ENCODE peak calls at places on chromosomes 13 and 19, in five cellular contexts. S is GM23338; W is CD8-positive, alpha-beta memory T cell; N is thoracic aorta; X is psoas muscle. G is an unnamed sample. For H3K36me3 and H3K27me3, the result is how much of the 10 kb centered on the place peaks cover.

GRCh38 chr13:80871481-80871880 is 530.6 kb upstream of the SPRY2 start:
- DNase-seq in S (no peak), W (no peak), N (no peak), X (no peak), G (no peak)

GRCh38 chr13:42574011-42574410 is at the start of gene TNFSF11:
- DNase-seq in S (peak), W (no peak), N (no peak), X (no peak), G (peak)

GRCh38 chr13:75432045-75432444 is 49.9 kb downstream of the TBC1D4 start:
- DNase-seq in S (peak), W (no peak), N (no peak), X (no peak), G (no peak)

GRCh38 chr13:26965976-26966375 is 205.4 kb upstream of the GPR12 start:
- DNase-seq in S (no peak), W (no peak), N (no peak), X (peak), G (no peak)

GRCh38 chr19:31586282-31586681 is 237.0 kb upstream of the TSHZ3 start:
- DNase-seq in S (no peak), W (no peak), N (no peak), X (no peak), G (no peak)

GRCh38 chr13:45046445-45046844 is 57.1 kb downstream of the GPALPP1 start:
- DNase-seq in S (peak), W (no peak), N (no peak), X (no peak), G (no peak)

GRCh38 chr13:77397636-77398035 is 70.7 kb upstream of the MYCBP2 start:
- DNase-seq in S (no peak), W (no peak), N (no peak), X (no peak), G (no peak)

GRCh38 chr19:48842744-48843162 is 6.5 kb upstream of the HSD17B14 start:
- DNase-seq in S (peak), W (peak), N (no peak), X (no peak), G (peak)

GRCh38 chr19:3367572-3368440 is 1.4 kb downstream of the NFIC start:
- DNase-seq in S (no peak), W (no peak), N (no peak), X (peak), G (peak)

GRCh38 chr19:14494910-14495677 is 833 bp downstream of the GIPC1 start:
- DNase-seq in S (no peak), W (no peak), N (no peak), X (no peak), G (peak)

GRCh38 chr13:48094404-48094780 is 512 bp downstream of the MED4 start:
- DNase-seq in S (peak), W (no peak), N (no peak), X (no peak), G (no peak)

GRCh38 chr13:53010374-53011105 is 18.1 kb upstream of the OLFM4 start:
- DNase-seq in S (no peak), W (no peak), N (no peak), X (no peak), G (no peak)

GRCh38 chr19:50792852-50793250 is 2.6 kb downstream of the ACP4 start:
- DNase-seq in S (no peak), W (no peak), N (no peak), X (no peak), G (no peak)

GRCh38 chr19:48644839-48645651 is 942 bp downstream of the CA11 start:
- DNase-seq in S (peak), W (peak), N (no peak), X (peak), G (peak)

GRCh38 chr13:45333973-45334922 is 6.7 kb downstream of the TPT1 start:
- DNase-seq in S (peak), W (peak), N (no peak), X (no peak), G (no peak)

GRCh38 chr13:73334459-73334858 is 275.7 kb downstream of the KLF5 start:
- DNase-seq in S (no peak), W (no peak), N (no peak), X (no peak), G (no peak)

GRCh38 chr13:59745395-59745788 is 418.3 kb downstream of the DIAPH3 start:
- DNase-seq in S (no peak), W (no peak), N (no peak), X (no peak), G (no peak)

GRCh38 chr19:945401-946252 is 19.8 kb downstream of the ARID3A start:
- DNase-seq in S (no peak), W (no peak), N (no peak), X (no peak), G (no peak)

GRCh38 chr19:15268192-15268927 is 36.1 kb upstream of the EPHX3 start:
- DNase-seq in S (no peak), W (no peak), N (no peak), X (no peak), G (no peak)

GRCh38 chr13:95199896-95200295 is 101.4 kb downstream of the ABCC4 start:
- DNase-seq in S (no peak), W (no peak), N (no peak), X (no peak), G (no peak)

GRCh38 chr19:15575406-15575805 is 39.6 kb upstream of the CYP4F8 start:
- DNase-seq in S (no peak), W (no peak), N (no peak), X (no peak), G (no peak)

GRCh38 chr19:6060600-6061391 is 49.5 kb downstream of the RFX2 start:
- DNase-seq in S (no peak), W (no peak), N (no peak), X (peak), G (peak)

GRCh38 chr13:99218545-99218944 is 17.9 kb downstream of the UBAC2 start:
- DNase-seq in S (no peak), W (no peak), N (no peak), X (peak), G (no peak)

GRCh38 chr19:8396563-8397203 is 6.5 kb downstream of the RAB11B start:
- DNase-seq in S (peak), W (peak), N (no peak), X (peak), G (peak)

GRCh38 chr19:3020321-3020960 is 8.6 kb downstream of the TLE2 start:
- DNase-seq in S (no peak), W (no peak), N (no peak), X (no peak), G (no peak)

GRCh38 chr13:75458696-75459422 is 23.1 kb downstream of the TBC1D4 start:
- DNase-seq in S (peak), W (no peak), N (no peak), X (peak), G (peak)

GRCh38 chr19:35555301-35556005 is 8.0 kb downstream of the ATP4A start:
- DNase-seq in S (peak), W (no peak), N (no peak), X (no peak), G (peak)

GRCh38 chr19:10617409-10618121 is 7.8 kb upstream of the SLC44A2 start:
- DNase-seq in S (no peak), W (no peak), N (no peak), X (no peak), G (no peak)
- H3K4me3 ChIP-seq in S (no peak), W (no peak), N (peak), X (no peak), G (no peak)

DNA sequence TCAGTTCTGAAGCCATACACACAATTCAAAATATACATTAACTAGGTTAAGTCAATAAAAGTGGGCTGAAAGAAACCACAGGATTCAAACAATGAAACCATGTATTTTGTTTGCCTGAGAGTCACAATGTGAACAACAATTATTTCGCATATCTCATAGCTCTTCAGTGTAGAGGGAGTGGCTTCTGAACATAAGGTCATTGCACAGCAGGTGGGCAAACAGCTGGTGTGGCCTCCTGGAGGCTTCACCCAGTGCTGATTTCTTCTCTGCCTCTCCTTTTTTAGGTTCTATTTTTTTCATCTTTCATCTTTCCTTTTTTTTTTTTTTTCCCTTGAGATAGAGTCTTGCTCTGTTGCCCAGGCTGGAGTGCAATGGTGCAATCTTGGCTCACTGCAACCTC is 40.4 kb upstream of the ZNF254 start:
- DNase-seq in S (no peak), W (no peak), N (no peak), X (no peak), G (no peak)
- H3K36me3 ChIP-seq in S (half or more), W (under half), N (under half), X (under half), G (under half)

DNA sequence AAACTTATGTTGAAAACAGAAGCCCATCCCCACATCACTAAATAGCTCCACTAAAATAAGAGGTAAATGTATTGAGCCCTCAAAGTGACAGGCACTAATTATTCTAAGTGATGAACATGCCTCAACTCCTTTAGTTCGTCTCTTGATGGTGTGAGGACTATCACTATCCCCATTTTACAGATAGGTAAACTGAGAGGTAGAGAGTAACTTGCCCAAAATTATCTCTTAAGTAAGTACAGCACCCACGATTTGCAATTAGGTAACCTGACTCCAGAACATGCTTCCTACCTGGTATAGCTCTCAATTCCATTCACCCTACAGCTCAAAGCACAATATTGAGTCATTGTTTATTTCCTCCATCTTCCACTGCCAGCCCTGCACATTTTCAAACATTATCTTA is 12.7 kb downstream of the ZAR1L start:
- DNase-seq in S (no peak), W (no peak), N (no peak), X (no peak), G (no peak)
- H3K27me3 ChIP-seq in S (under half), W (under half), N (under half), X (under half), G (under half)

GRCh38 chr19:16595097-16595496 is 22.9 kb upstream of the SLC35E1 start:
- DNase-seq in S (no peak), W (no peak), N (no peak), X (no peak), G (no peak)

GRCh38 chr19:16594681-16595091 is 22.5 kb upstream of the SLC35E1 start:
- DNase-seq in S (no peak), W (peak), N (no peak), X (no peak), G (no peak)

GRCh38 chr19:16594131-16594586 is 21.9 kb upstream of the SLC35E1 start:
- DNase-seq in S (no peak), W (peak), N (no peak), X (no peak), G (no peak)

GRCh38 chr19:16591803-16592556 is 19.8 kb upstream of the SLC35E1 start:
- DNase-seq in S (peak), W (no peak), N (no peak), X (no peak), G (peak)

GRCh38 chr19:16593181-16593580 is 21.0 kb upstream of the SLC35E1 start:
- DNase-seq in S (no peak), W (no peak), N (no peak), X (no peak), G (no peak)
- H3K4me3 ChIP-seq in S (no peak), W (no peak), N (no peak), X (no peak), G (no peak)